ENCODE peak calls at places on chromosomes 11 and 22, in five cellular contexts. L is IMR-90, N is Peyer's patch, P is PC-3, K is colonic mucosa. U is an unnamed sample.

GRCh38 chr11:123584737-123585136 is 69.7 kb downstream of the SCN3B start:
- DNase-seq in L (no peak), N (no peak), P (no peak), K (no peak), U (no peak)

GRCh38 chr22:32409977-32410376 is 2.1 kb downstream of the RTCB start:
- DNase-seq in L (no peak), N (peak), P (no peak), K (peak), U (no peak)

GRCh38 chr11:1497600-1497999 is 11.0 kb upstream of the MOB2 start:
- DNase-seq in L (no peak), N (no peak), P (no peak), K (no peak), U (no peak)

GRCh38 chr11:65915101-65915820 is 3.6 kb downstream of the C11orf68 start:
- DNase-seq in L (no peak), N (no peak), P (no peak), K (no peak), U (no peak)

GRCh38 chr11:19598456-19598855 is 114.2 kb upstream of the NAV2 start:
- DNase-seq in L (no peak), N (no peak), P (no peak), K (no peak), U (no peak)

GRCh38 chr11:43954241-43954640 is 11.8 kb downstream of the C11orf96 start:
- DNase-seq in L (no peak), N (no peak), P (no peak), K (no peak), U (no peak)

GRCh38 chr22:32761251-32761903 is 40.1 kb upstream of the TIMP3 start:
- DNase-seq in L (peak), N (no peak), P (no peak), K (no peak), U (peak)

GRCh38 chr22:32911526-32911925 is 110.0 kb downstream of the TIMP3 start:
- DNase-seq in L (no peak), N (no peak), P (no peak), K (no peak), U (peak)

GRCh38 chr22:29093501-29093921 is 20.7 kb downstream of the KREMEN1 start:
- DNase-seq in L (peak), N (no peak), P (no peak), K (no peak), U (no peak)

GRCh38 chr22:48403521-48403921 is 1424.2 kb downstream of the BRD1 start:
- DNase-seq in L (no peak), N (no peak), P (no peak), K (no peak), U (no peak)

GRCh38 chr11:1267441-1268100 is 41.9 kb downstream of the TOLLIP start:
- DNase-seq in L (no peak), N (no peak), P (no peak), K (no peak), U (no peak)

GRCh38 chr11:10604340-10604748 is 35.9 kb upstream of the LYVE1 start:
- DNase-seq in L (peak), N (no peak), P (no peak), K (peak), U (peak)

GRCh38 chr11:3139481-3140290 is 25.4 kb downstream of the OSBPL5 start:
- DNase-seq in L (no peak), N (no peak), P (no peak), K (no peak), U (no peak)

GRCh38 chr22:49439373-49439772 is 388.3 kb downstream of the BRD1 start:
- DNase-seq in L (no peak), N (no peak), P (no peak), K (no peak), U (no peak)

GRCh38 chr22:40499187-40499753 is 128.9 kb downstream of the SGSM3 start:
- DNase-seq in L (peak), N (no peak), P (peak), K (no peak), U (peak)

GRCh38 chr11:133705873-133706272 is 139.4 kb downstream of the SPATA19 start:
- DNase-seq in L (no peak), N (no peak), P (no peak), K (no peak), U (no peak)

GRCh38 chr11:48006301-48006992 is 26.1 kb downstream of the PTPRJ start:
- DNase-seq in L (peak), N (no peak), P (peak), K (no peak), U (peak)

GRCh38 chr11:93668171-93668570 is 6.7 kb downstream of the CEP295 start:
- DNase-seq in L (peak), N (no peak), P (no peak), K (no peak), U (no peak)

GRCh38 chr11:92391866-92392265 is 167.2 kb downstream of the FAT3 start:
- DNase-seq in L (no peak), N (no peak), P (no peak), K (no peak), U (no peak)

GRCh38 chr22:23565942-23566715 is 14.0 kb downstream of the IGLL1 start:
- DNase-seq in L (no peak), N (peak), P (no peak), K (no peak), U (no peak)

GRCh38 chr22:40226620-40227019 is 48.9 kb downstream of the TNRC6B start:
- DNase-seq in L (no peak), N (no peak), P (no peak), K (no peak), U (no peak)

GRCh38 chr11:2375341-2375853 is 1.7 kb upstream of the CD81 start:
- DNase-seq in L (no peak), N (peak), P (no peak), K (no peak), U (no peak)

GRCh38 chr11:127452533-127452932 is 452.0 kb upstream of the KIRREL3 start:
- DNase-seq in L (no peak), N (no peak), P (no peak), K (no peak), U (no peak)

GRCh38 chr11:646214-646613 is 9.1 kb downstream of the DRD4 start:
- DNase-seq in L (no peak), N (no peak), P (no peak), K (no peak), U (no peak)

GRCh38 chr22:42344391-42344861 is 74.0 kb upstream of the TCF20 start:
- DNase-seq in L (no peak), N (no peak), P (no peak), K (no peak), U (peak)

GRCh38 chr11:100876826-100877545 is 189.9 kb downstream of the ARHGAP42 start:
- DNase-seq in L (peak), N (no peak), P (peak), K (no peak), U (peak)

GRCh38 chr22:49328630-49329405 is 498.9 kb downstream of the BRD1 start:
- DNase-seq in L (no peak), N (no peak), P (no peak), K (no peak), U (no peak)

GRCh38 chr11:2188745-2189144 is 17.1 kb upstream of the TH start:
- DNase-seq in L (no peak), N (no peak), P (no peak), K (no peak), U (no peak)

GRCh38 chr11:19283998-19284397 is 43.3 kb upstream of the E2F8 start:
- DNase-seq in L (no peak), N (no peak), P (no peak), K (no peak), U (no peak)

GRCh38 chr22:30717331-30717921 is 22.8 kb downstream of the OSBP2 start:
- DNase-seq in L (peak), N (no peak), P (peak), K (no peak), U (peak)

GRCh38 chr11:33674035-33674814 is 26.4 kb downstream of the C11orf91 start:
- DNase-seq in L (peak), N (no peak), P (no peak), K (no peak), U (peak)

GRCh38 chr22:18060646-18061620 is 16.9 kb upstream of the PEX26 start:
- DNase-seq in L (peak), N (peak), P (peak), K (peak), U (peak)

GRCh38 chr11:12074529-12075195 is 35.7 kb upstream of the MICAL2 start:
- DNase-seq in L (no peak), N (no peak), P (no peak), K (no peak), U (peak)

GRCh38 chr11:2950825-2951224 is 21.6 kb upstream of the PHLDA2 start:
- DNase-seq in L (peak), N (no peak), P (no peak), K (no peak), U (peak)

GRCh38 chr11:85752890-85753581 is 57.9 kb downstream of the SYTL2 start:
- DNase-seq in L (no peak), N (no peak), P (no peak), K (peak), U (no peak)

GRCh38 chr22:32378703-32379272 is 21.1 kb downstream of the RFPL3 start:
- DNase-seq in L (peak), N (peak), P (peak), K (peak), U (peak)

GRCh38 chr11:115999437-115999836 is 495.2 kb upstream of the CADM1 start:
- DNase-seq in L (no peak), N (no peak), P (no peak), K (no peak), U (no peak)

GRCh38 chr11:132456735-132457328 is 1075.5 kb downstream of the OPCML start:
- DNase-seq in L (no peak), N (no peak), P (no peak), K (no peak), U (no peak)

GRCh38 chr22:35575116-35575748 is 34.6 kb downstream of the RASD2 start:
- DNase-seq in L (no peak), N (no peak), P (no peak), K (no peak), U (peak)
- TF ChIP-seq CTCF in L (no peak), N (no peak), P (no peak), K (no peak), U (peak)

GRCh38 chr11:99198215-99198614 is 177.5 kb downstream of the CNTN5 start:
- DNase-seq in L (no peak), N (no peak), P (no peak), K (no peak), U (peak)
- H3K4me3 ChIP-seq in L (no peak), N (no peak), P (no peak), K (no peak), U (no peak)

DNA sequence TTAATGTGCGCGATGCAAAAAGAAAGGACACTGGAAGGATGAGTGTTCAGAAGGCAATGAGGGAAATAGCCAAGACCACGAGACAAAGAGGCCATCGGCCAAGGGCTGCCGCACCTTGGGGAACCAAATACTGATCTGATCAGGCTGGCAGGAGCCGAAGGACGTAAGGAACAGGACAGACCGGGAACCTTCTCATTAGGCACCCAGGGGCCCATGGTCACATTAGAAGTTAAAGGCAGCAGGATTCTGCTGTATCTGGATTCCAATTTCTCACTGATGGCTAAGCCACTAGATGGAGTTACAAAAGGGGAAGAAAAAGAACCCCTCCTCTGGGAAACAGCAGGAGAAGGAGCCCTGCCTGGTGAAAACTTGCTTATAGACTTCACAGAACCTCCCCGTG is 28.8 kb upstream of the CPT1A start:
- DNase-seq in L (no peak), N (no peak), P (peak), K (no peak), U (no peak)
- TF ChIP-seq CTCF in L (no peak), N (no peak), P (peak), K (no peak), U (peak)

DNA sequence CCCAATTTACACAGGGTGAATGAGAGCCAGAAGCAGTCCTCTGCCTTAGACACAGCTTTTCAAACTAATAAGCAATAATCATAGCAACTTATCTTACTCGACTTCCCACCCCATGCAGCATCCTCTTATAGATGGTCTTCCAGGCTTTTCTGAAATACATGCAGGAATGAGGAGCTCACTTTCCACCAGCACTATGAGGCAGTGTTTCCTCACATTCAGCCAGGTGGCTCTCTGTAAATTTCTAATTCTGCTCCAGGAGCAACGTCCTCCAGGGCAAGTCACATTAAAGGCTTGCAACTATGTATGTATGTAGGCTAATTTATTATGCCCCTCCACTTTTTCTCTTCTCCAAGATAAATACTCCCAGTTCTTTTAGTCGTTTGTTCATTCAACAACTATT is 60.0 kb downstream of the PAK1 start:
- DNase-seq in L (no peak), N (no peak), P (no peak), K (no peak), U (no peak)
- H3K4me3 ChIP-seq in L (no peak), N (no peak), P (no peak), K (no peak), U (no peak)

U was measured in choroid plexus epithelial cell.